ENCODE peak calls at places on chromosomes 6 and 20, in six cellular contexts. F is IMR-90, C is K562, Z is A549, G is GM12878, P is HepG2. O is an unnamed sample.

GRCh38 chr20:40607927-40608326 is 81.1 kb downstream of the MAFB start:
- DNase-seq in P (no peak), G (no peak), Z (no peak), C (no peak), F (no peak), O (no peak)

GRCh38 chr6:113488061-113488460 is 369.1 kb upstream of the MARCKS start:
- DNase-seq in Z (no peak), F (no peak), G (no peak), C (no peak), P (no peak), O (no peak)

GRCh38 chr20:48984575-48985219 is 61.4 kb upstream of the CSE1L start:
- DNase-seq in F (no peak), Z (no peak), G (no peak), P (no peak), C (no peak), O (no peak)

GRCh38 chr6:106574729-106575458 is 54.4 kb downstream of the RTN4IP1 start:
- DNase-seq in P (peak), C (peak), Z (no peak), F (peak), G (no peak), O (no peak)

GRCh38 chr6:119142051-119142450 is 63.6 kb upstream of the FAM184A start:
- DNase-seq in F (no peak), G (no peak), C (no peak), P (no peak), Z (no peak), O (no peak)

GRCh38 chr6:104607501-104607900 is 252.2 kb downstream of the HACE1 start:
- DNase-seq in P (no peak), Z (no peak), F (no peak), C (no peak), G (no peak), O (no peak)

GRCh38 chr6:13418838-13419237 is 68.6 kb downstream of the GFOD1 start:
- DNase-seq in Z (no peak), C (no peak), P (no peak), G (no peak), F (no peak), O (no peak)

GRCh38 chr6:32664827-32665362 is 1.6 kb downstream of the HLA-DQB1 start:
- DNase-seq in Z (no peak), G (no peak), F (no peak), P (no peak), C (peak), O (no peak)

GRCh38 chr20:58297394-58297793 is 12.1 kb upstream of the RAB22A start:
- DNase-seq in G (no peak), P (no peak), F (no peak), C (no peak), Z (no peak), O (no peak)

GRCh38 chr6:45420083-45420908 is 42.6 kb upstream of the SUPT3H start:
- DNase-seq in P (no peak), C (no peak), F (peak), G (no peak), Z (no peak), O (no peak)

GRCh38 chr6:56515081-56515905 is 127.4 kb downstream of the DST start:
- DNase-seq in F (no peak), P (peak), C (no peak), Z (no peak), G (no peak), O (no peak)

GRCh38 chr6:130322673-130323268 is 43.0 kb upstream of the TMEM200A start:
- DNase-seq in Z (peak), F (peak), P (peak), C (peak), G (peak), O (peak)

GRCh38 chr20:24934101-24934661 is 14.9 kb upstream of the CST7 start:
- DNase-seq in F (no peak), C (no peak), Z (no peak), P (no peak), G (no peak), O (no peak)

GRCh38 chr20:32585011-32585518 is at the start of gene NOL4L:
- DNase-seq in G (no peak), Z (no peak), P (no peak), C (peak), F (no peak), O (peak)

GRCh38 chr6:56649053-56649769 is 6.5 kb upstream of the DST start:
- DNase-seq in G (no peak), P (no peak), Z (peak), F (no peak), C (peak), O (no peak)

DNA sequence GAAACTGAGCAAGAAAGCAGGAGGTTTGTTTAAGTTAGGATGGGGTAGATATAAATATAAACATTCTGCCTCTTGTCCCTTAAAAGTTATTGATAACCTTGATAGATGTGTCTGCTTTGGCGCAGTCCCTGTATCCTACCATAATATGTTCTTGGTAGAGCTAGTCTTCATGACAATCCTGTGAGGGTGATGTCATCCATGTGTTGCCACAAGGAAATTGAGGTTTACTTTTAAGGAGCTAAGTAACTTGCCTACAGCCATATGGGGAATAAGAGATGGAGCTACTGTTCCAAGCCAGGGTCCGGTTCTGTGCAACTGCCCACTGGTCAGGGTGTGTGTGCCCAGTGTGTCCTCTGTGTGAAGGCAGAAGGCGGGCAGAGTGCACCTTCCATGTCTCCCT is 78.5 kb downstream of the SSR1 start:
- DNase-seq in G (no peak), F (peak), P (no peak), C (no peak), Z (no peak), O (no peak)
- TF ChIP-seq BHLHE40 in G (no peak), F (no peak), P (no peak), C (no peak), Z (no peak), O (no peak)

GRCh38 chr6:39574991-39575390 is 150.2 kb downstream of the KIF6 start:
- DNase-seq in F (no peak), G (no peak), P (no peak), C (no peak), Z (no peak), O (no peak)

DNA sequence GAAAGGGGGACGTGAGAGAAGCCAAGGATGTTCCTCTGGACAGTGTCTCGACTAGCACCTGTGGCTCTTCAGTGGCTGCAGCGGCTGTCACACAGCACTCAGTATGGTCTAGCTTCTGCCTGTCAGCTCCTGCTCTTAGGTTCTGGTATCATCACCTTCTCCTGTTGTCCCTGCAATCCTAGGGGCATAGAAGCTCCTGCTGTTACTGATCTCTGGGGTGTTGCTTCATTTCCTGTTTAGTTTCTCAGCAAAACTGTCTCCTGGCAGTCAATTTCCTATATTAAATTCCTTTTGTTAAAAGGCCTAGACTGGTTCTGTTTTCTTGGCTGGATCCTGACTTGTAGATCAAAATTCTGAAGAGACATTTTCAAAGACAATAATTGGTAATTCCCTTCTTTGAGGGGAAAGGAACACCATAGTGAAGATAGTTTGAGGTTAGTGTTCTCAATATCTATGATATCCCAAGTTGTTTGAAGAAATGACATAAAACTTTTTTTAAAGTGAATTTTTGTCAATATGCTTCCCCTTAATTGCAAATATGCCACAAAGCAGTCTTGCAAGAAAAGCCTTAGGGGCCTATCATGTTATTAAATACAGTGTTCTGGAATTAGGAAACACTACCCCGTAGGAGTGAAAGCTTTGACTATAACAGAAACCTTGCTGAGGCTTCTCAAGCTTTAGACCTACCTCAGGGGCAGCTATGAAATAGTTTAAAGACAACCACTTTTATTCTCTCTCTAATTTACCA is 148.5 kb downstream of the KIF6 start:
- DNase-seq in F (no peak), Z (no peak), C (no peak), P (no peak), G (no peak), O (no peak)
- TF ChIP-seq BHLHE40 in F (no peak), Z (no peak), C (no peak), P (no peak), G (no peak), O (no peak)

DNA sequence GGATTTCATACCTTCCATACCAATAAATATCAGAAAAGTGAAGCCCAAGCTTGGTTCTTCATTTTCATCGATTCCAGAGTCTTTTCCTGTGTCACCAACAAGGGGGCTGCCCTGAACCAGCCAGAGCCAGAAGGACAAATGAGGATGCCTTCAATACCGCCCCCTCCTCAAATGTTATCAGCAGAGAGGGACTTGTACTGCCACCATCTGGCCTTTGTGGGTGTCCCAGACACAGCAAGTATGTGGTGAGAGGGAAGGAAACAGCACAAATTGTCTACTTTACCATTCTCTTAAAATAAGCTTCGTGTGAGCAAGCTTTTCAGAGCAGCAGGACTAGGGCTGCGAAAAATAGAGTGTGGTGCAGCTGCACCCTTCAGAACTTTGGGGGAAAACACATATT is 165.3 kb downstream of the SOBP start:
- DNase-seq in P (no peak), Z (no peak), G (no peak), C (peak), F (no peak), O (no peak)
- TF ChIP-seq BHLHE40 in P (no peak), Z (no peak), G (no peak), C (no peak), F (no peak), O (no peak)

GRCh38 chr6:151379933-151380847 is 11.2 kb downstream of the ZBTB2 start:
- DNase-seq in C (no peak), F (no peak), G (no peak), P (no peak), Z (no peak), O (no peak)
- TF ChIP-seq BHLHE40 in C (no peak), F (no peak), G (no peak), P (no peak), Z (no peak), O (no peak)

GRCh38 chr20:51801220-51801991 is 915 bp downstream of the SALL4 start:
- DNase-seq in F (no peak), P (no peak), Z (peak), G (no peak), C (no peak), O (no peak)
- TF ChIP-seq BHLHE40 in F (no peak), P (no peak), Z (no peak), G (no peak), C (no peak), O (no peak)

GRCh38 chr6:74626288-74626687 is 579.6 kb downstream of the COL12A1 start:
- DNase-seq in P (no peak), F (no peak), G (no peak), C (no peak), Z (no peak), O (no peak)

GRCh38 chr6:74632196-74632595 is 573.7 kb downstream of the COL12A1 start:
- DNase-seq in P (no peak), C (no peak), Z (no peak), G (no peak), F (no peak), O (no peak)

GRCh38 chr6:74631558-74631957 is 574.3 kb downstream of the COL12A1 start:
- DNase-seq in C (no peak), G (no peak), F (peak), P (no peak), Z (peak), O (no peak)
- TF ChIP-seq BHLHE40 in C (no peak), G (no peak), F (no peak), P (no peak), Z (no peak), O (no peak)

GRCh38 chr6:26029570-26029856 is 57.7 kb upstream of the HFE start:
- DNase-seq in C (peak), G (no peak), F (no peak), P (no peak), Z (no peak), O (no peak)
- TF ChIP-seq BHLHE40 in C (no peak), G (no peak), F (no peak), P (no peak), Z (no peak), O (no peak)

O was measured in HEK293T.